ENCODE peak calls at places on chromosome 4, in four cellular contexts. F is GM12878, K is HepG2, M is H1. P is an unnamed sample.

GRCh38 chr4:678765-679481 is 4.6 kb downstream of the MYL5 start:
- DNase-seq in F (no peak), K (no peak), M (no peak), P (no peak)

GRCh38 chr4:90445380-90445779 is 318.2 kb downstream of the CCSER1 start:
- DNase-seq in F (no peak), K (no peak), M (no peak), P (no peak)

GRCh38 chr4:128155231-128155855 is 94.2 kb downstream of the LARP1B start:
- DNase-seq in F (no peak), K (no peak), M (no peak), P (no peak)

GRCh38 chr4:88575222-88575621 is 17.1 kb upstream of the HERC3 start:
- DNase-seq in F (no peak), K (no peak), M (no peak), P (no peak)

GRCh38 chr4:120304801-120305200 is 238.2 kb upstream of the MAD2L1 start:
- DNase-seq in F (no peak), K (no peak), M (no peak), P (no peak)

GRCh38 chr4:25993564-25994185 is 79.7 kb downstream of the SMIM20 start:
- DNase-seq in F (no peak), K (peak; percentile 35), M (peak; percentile 97), P (peak; percentile 97)

GRCh38 chr4:1169691-1170096 is 2.7 kb downstream of the SPON2 start:
- DNase-seq in F (no peak), K (no peak), M (no peak), P (no peak)

GRCh38 chr4:189021831-189022230 is 882.6 kb downstream of the TRIML1 start:
- DNase-seq in F (no peak), K (no peak), M (no peak), P (peak; percentile 53)

GRCh38 chr4:86769794-86770193 is 79.4 kb downstream of the SLC10A6 start:
- DNase-seq in F (no peak), K (no peak), M (no peak), P (no peak)

DNA sequence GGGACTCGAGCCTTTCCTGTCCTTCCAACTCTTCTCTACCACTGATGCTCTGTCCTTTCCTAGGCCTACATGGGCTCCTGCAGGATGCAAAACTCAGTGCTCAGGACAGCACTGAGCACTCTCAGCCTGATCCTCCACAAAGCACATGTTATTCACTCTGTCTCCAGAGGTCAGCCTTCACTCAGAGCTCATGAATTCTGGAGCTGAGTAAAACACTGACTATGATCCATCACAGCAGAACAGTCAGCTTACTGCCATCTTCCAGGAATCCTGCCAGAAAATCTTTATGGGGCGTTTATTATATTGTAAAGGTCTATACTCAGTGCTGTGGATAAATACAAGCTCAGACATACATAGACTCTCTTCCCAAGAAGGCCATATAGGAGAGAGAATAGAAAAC is 121.5 kb upstream of the CPEB2 start:
- DNase-seq in F (no peak), K (no peak), M (no peak), P (no peak)
- TF ChIP-seq CTCF in F (no peak), K (no peak), M (no peak), P (no peak)

DNA sequence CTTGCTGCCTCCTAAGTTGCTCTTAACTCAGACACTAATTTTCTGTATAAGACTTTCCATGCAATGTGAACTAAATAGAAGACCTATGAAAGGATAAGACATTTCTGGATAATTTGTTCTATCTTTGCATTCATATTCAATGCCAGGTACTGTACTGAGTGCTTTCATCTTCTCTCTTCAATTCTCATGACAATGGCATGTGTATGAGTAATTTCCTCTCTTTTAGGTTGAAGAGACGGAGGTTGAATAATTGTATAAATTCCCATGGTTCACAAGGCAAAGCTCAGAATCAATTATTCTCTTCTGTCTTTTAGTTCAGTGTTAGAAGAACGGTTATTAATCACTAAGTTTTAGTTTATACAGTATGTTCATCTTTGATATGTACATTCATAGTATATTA is 29.3 kb upstream of the CFAP299 start:
- DNase-seq in F (no peak), K (no peak), M (no peak), P (no peak)
- TF ChIP-seq CREB1 in F (no peak), K (no peak), M (no peak), P (no peak)

GRCh38 chr4:8819019-8819418 is 52.6 kb downstream of the HMX1 start:
- DNase-seq in F (no peak), K (no peak), M (no peak), P (no peak)

GRCh38 chr4:8820178-8821102 is 51.2 kb downstream of the HMX1 start:
- DNase-seq in F (no peak), K (no peak), M (peak; percentile 28), P (no peak)

GRCh38 chr4:8818063-8818881 is 53.4 kb downstream of the HMX1 start:
- DNase-seq in F (no peak), K (no peak), M (peak; percentile 32), P (no peak)

GRCh38 chr4:8821151-8821950 is 50.3 kb downstream of the HMX1 start:
- DNase-seq in F (no peak), K (no peak), M (peak; percentile 30), P (no peak)

DNA sequence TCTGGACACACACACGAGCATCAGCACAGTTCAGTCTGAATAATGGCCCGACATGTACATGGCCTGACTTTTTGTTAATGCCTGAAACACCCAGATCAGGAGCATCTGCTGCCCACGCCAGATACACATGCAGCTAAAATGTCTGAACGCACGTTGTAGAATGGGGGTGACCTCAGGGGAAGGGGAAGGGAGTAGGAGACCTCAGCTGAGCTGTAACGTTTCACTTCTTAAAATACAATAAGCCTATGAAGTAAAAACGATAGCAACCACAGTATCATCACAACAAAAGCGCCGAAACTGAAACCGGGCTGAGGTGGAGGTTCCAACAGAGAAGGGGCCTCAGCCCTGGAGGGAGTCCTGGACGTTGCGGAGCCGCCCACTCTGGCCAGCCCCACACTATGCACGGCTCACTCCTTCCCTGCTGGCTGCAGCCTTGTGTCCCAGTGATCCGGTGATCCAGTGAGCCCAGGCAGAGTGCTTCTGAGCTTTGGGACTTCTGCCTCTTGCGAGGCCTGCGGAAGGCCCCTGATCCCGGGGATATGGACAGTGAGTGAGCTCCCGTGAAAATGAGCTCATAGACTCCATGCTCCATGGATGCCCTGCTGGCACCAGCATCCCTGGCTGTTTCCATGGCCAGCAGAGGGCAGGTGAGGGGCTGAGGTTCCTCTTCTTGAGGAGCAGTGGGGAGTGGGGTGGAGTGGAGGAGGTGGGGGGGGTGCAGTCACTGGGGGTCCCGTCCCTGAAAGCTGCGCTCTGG is 52.0 kb downstream of the HMX1 start:
- DNase-seq in F (no peak), K (no peak), M (peak; percentile 47), P (peak; percentile 28)
- TF ChIP-seq CTCF in F (no peak), K (peak; percentile 7), M (peak; percentile 69), P (peak; percentile 62)

GRCh38 chr4:61224573-61224972 is 24.4 kb downstream of the ADGRL3 start:
- DNase-seq in F (no peak), K (no peak), M (no peak), P (no peak)

GRCh38 chr4:61214680-61215079 is 14.6 kb downstream of the ADGRL3 start:
- DNase-seq in F (no peak), K (no peak), M (no peak), P (no peak)

GRCh38 chr4:61223385-61223784 is 23.3 kb downstream of the ADGRL3 start:
- DNase-seq in F (no peak), K (no peak), M (no peak), P (no peak)

DNA sequence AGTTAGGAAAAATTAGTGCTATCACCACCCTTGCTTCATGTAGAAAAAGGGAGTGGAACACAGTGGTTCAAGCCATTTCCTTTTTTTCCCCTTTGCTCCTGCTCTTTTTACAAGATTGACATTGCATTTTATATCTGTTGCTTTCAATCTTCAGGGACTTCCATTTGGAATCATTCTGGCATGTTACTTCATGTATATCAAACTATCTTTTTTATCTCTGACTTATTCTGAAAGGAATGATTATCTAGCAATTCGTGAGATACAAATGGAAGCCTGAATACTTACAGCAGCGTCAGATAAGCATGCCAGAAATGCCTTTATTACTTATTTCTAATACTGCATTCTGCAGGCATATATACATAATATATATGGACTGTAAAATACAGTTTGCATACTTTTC is 20.4 kb downstream of the ADGRL3 start:
- DNase-seq in F (no peak), K (no peak), M (no peak), P (no peak)
- TF ChIP-seq CREB1 in F (no peak), K (no peak), M (no peak), P (no peak)

GRCh38 chr4:40046311-40046980 is 10.2 kb upstream of the N4BP2 start:
- DNase-seq in F (no peak), K (peak; percentile 93), M (no peak), P (no peak)
- TF ChIP-seq CTCF in F (no peak), K (peak; percentile 25), M (no peak), P (no peak)

DNA sequence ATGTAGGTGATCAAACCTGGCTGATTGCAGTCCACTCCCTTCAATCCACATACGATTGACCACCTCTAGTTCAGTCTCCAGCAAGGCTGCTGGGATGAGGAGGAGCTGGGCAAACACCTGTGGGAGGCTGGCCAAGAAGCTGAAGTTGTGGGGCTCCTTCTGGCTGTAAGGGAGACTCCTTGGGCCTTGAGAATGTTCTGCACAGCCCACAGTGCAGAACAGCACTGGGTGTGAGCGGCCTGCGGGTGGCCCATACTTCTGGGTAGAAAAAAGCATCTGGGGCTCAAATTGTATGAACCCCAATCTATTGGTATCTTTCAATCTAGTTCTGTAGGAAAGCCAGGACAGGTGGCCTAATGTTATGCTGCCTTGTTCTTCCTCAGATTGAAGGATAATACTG is 1608.8 kb upstream of the PCDH10 start:
- DNase-seq in F (no peak), K (no peak), M (no peak), P (no peak)
- TF ChIP-seq CREB1 in F (no peak), K (no peak), M (no peak), P (no peak)

GRCh38 chr4:92646826-92647225 is 343.1 kb downstream of the GRID2 start:
- DNase-seq in F (no peak), K (no peak), M (no peak), P (no peak)
- TF ChIP-seq CTCF in F (no peak), K (no peak), M (no peak), P (no peak)

GRCh38 chr4:114607086-114607485 is 8.5 kb downstream of the UGT8 start:
- DNase-seq in F (no peak), K (no peak), M (no peak), P (no peak)
- TF ChIP-seq CREB1 in F (no peak), K (no peak), M (no peak), P (no peak)

GRCh38 chr4:48295116-48295515 is 25.5 kb upstream of the TEC start:
- DNase-seq in F (no peak), K (no peak), M (no peak), P (no peak)

DNA sequence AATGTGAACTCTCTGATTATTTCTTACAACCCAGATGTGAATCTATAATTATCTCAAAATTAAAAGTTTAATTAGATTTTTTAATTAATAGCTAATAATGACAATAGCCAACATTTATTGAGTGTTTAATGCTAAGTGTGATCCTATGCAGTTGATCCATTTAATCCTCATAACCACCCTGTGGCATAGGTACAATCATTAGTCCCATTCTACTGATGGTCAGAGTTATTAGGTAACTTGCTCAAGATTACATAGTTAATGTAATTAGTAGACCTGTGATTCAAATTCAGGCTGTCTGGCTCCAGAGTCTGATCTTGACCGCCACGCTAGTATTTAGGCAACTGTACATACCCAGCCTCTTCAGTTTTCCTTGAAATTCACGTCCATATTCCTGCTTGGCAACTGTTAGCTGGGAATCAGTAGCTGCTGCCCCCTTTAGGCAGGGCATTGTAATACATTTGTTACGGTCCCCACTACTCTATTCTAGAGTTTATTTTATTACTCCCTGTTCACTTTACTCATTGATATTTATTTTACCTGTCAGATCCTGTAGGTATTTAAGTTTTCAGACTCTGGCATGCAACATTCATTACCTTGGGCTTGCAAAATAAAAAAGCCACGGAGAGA is 20.6 kb upstream of the TEC start:
- DNase-seq in F (no peak), K (peak; percentile 19), M (peak; percentile 58), P (peak; percentile 57)
- TF ChIP-seq CTCF in F (peak; percentile 66), K (peak; percentile 53), M (no peak), P (peak; percentile 80)

P was measured in GM23338.